ENCODE peak calls at places on chromosome 21, in eight cellular contexts. X is left ventricle myocardium inferior; L is PC-9; K is H7; P is ovary; A is CD8-positive, alpha-beta memory T cell; G is CD8-positive, alpha-beta T cell; B is H1. U is an unnamed sample.

GRCh38 chr21:28215214-28215954 is 777.3 kb downstream of the LTN1 start:
- DNase-seq in L (peak; percentile 20), G (no peak), K (no peak), P (peak; percentile 30), A (no peak), X (no peak), B (no peak), U (no peak)

GRCh38 chr21:35818597-35818996 is 241.7 kb downstream of the SETD4 start:
- DNase-seq in L (no peak), B (no peak), X (no peak), P (no peak), K (no peak), A (no peak), G (no peak), U (no peak)

GRCh38 chr21:40425981-40426380 is 421.0 kb downstream of the DSCAM start:
- DNase-seq in X (no peak), G (no peak), P (no peak), B (no peak), A (no peak), L (no peak), K (no peak), U (no peak)

GRCh38 chr21:36478207-36478701 is 1.7 kb downstream of the CLDN14 start:
- DNase-seq in A (no peak), G (no peak), K (no peak), P (no peak), L (peak; percentile 27), X (no peak), B (no peak), U (no peak)

GRCh38 chr21:33026878-33027400 is 1.2 kb downstream of the OLIG2 start:
- DNase-seq in L (no peak), X (no peak), B (peak; percentile 72), A (no peak), G (no peak), K (peak; percentile 75), P (no peak), U (no peak)

GRCh38 chr21:29351691-29352090 is 53.0 kb downstream of the BACH1 start:
- DNase-seq in K (no peak), G (no peak), X (no peak), P (no peak), L (no peak), A (no peak), B (no peak), U (no peak)

GRCh38 chr21:37230632-37231246 is 36.4 kb downstream of the VPS26C start:
- DNase-seq in G (no peak), A (no peak), P (no peak), K (no peak), B (peak; percentile 35), L (no peak), X (no peak), U (no peak)

GRCh38 chr21:31479714-31480113 is 135.7 kb upstream of the TIAM1 start:
- DNase-seq in P (no peak), G (no peak), K (no peak), B (no peak), A (no peak), L (no peak), X (no peak), U (no peak)

GRCh38 chr21:36254106-36254941 is 65.7 kb upstream of the MORC3 start:
- DNase-seq in X (no peak), P (no peak), G (no peak), L (no peak), B (no peak), K (no peak), A (no peak), U (no peak)

GRCh38 chr21:45306832-45307571 is 19.3 kb upstream of the POFUT2 start:
- DNase-seq in X (peak; percentile 86), B (no peak), A (no peak), P (peak; percentile 94), G (no peak), L (no peak), K (peak; percentile 67), U (no peak)

GRCh38 chr21:36134820-36135390 is at the start of gene CBR3:
- DNase-seq in L (peak; percentile 60), G (peak; percentile 20), A (peak; percentile 22), P (peak; percentile 62), X (peak; percentile 72), K (peak; percentile 86), B (no peak), U (no peak)

GRCh38 chr21:36097427-36098230 is 27.8 kb downstream of the CBR1 start:
- DNase-seq in L (no peak), G (no peak), K (no peak), X (no peak), A (no peak), P (no peak), B (no peak), U (no peak)

GRCh38 chr21:25689226-25689625 is 45.5 kb downstream of the ATP5PF start:
- DNase-seq in B (no peak), L (no peak), G (no peak), P (no peak), K (no peak), X (no peak), A (no peak), U (no peak)

GRCh38 chr21:24110846-24111245 is 1496.4 kb downstream of the MRPL39 start:
- DNase-seq in L (no peak), X (no peak), P (no peak), K (no peak), G (no peak), A (no peak), B (no peak), U (no peak)

GRCh38 chr21:33033961-33034413 is 8.3 kb downstream of the OLIG2 start:
- DNase-seq in P (no peak), A (no peak), G (no peak), K (peak; percentile 77), B (peak; percentile 49), L (no peak), X (no peak), U (no peak)

GRCh38 chr21:42387843-42388242 is 8.0 kb downstream of the TMPRSS3 start:
- DNase-seq in B (no peak), P (no peak), X (no peak), K (no peak), A (no peak), L (no peak), G (no peak), U (no peak)
- H3K27me3 ChIP-seq in B (no peaks in the 10 kb centered on the region), P (no peaks in the 10 kb centered on the region), X (peaks cover 14% of the 10 kb centered on the region), K (no peaks in the 10 kb centered on the region), A (no peaks in the 10 kb centered on the region), L (no peaks in the 10 kb centered on the region), G (no peaks in the 10 kb centered on the region), U (no peaks in the 10 kb centered on the region)

GRCh38 chr21:38401527-38401926 is 96.8 kb downstream of the ERG start:
- DNase-seq in B (no peak), G (no peak), P (no peak), X (no peak), A (no peak), L (no peak), K (no peak), U (no peak)
- H3K36me3 ChIP-seq in B (no peaks in the 10 kb centered on the region), G (no peaks in the 10 kb centered on the region), P (no peaks in the 10 kb centered on the region), X (peaks cover 7% of the 10 kb centered on the region), A (no peaks in the 10 kb centered on the region), L (no peaks in the 10 kb centered on the region), K (no peaks in the 10 kb centered on the region), U (no peaks in the 10 kb centered on the region)

GRCh38 chr21:34687065-34687464 is 18.3 kb downstream of the CLIC6 start:
- DNase-seq in L (no peak), G (no peak), X (no peak), A (no peak), P (no peak), K (no peak), B (no peak), U (no peak)

GRCh38 chr21:34690793-34691175 is 22.0 kb downstream of the CLIC6 start:
- DNase-seq in G (no peak), B (no peak), X (no peak), L (no peak), K (no peak), A (no peak), P (no peak), U (no peak)

GRCh38 chr21:34690041-34690792 is 21.4 kb downstream of the CLIC6 start:
- DNase-seq in A (no peak), B (no peak), P (no peak), K (no peak), G (no peak), X (no peak), L (peak; percentile 56), U (no peak)

GRCh38 chr21:34688145-34688544 is 19.4 kb downstream of the CLIC6 start:
- DNase-seq in B (no peak), X (no peak), K (no peak), L (peak; percentile 24), P (no peak), A (no peak), G (no peak), U (no peak)

DNA sequence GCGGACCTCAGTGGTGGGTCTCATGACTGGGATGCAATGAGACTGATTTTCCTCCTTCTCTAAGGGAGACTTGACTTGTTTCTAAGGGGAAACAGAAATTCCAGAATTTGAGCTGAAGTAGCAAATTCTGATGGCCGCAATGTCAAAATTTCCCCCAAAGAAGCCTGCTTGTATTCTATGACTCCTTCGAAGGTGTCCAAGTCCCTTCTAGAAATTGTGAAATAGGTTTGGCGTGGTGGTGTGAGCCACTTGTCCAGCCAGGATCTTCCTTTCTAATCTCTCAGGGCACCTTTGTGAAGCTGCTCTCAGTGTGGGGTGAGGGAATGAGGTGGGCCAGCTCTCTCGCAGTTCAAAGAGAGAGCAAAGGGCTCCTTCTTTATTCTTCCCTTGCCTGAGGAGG is 19.9 kb downstream of the CLIC6 start:
- DNase-seq in P (no peak), L (no peak), G (no peak), K (no peak), X (no peak), A (no peak), B (no peak), U (no peak)
- H3K4me3 ChIP-seq in P (no peak overlapping the region), L (no peak overlapping the region), G (no peak overlapping the region), K (no peak overlapping the region), X (no peak overlapping the region), A (no peak overlapping the region), B (no peak overlapping the region), U (no peak overlapping the region)

GRCh38 chr21:16033193-16033592 is 303.4 kb downstream of the USP25 start:
- DNase-seq in P (no peak), X (no peak), L (no peak), A (no peak), B (no peak), K (no peak), G (no peak), U (no peak)

GRCh38 chr21:16040601-16041000 is 310.8 kb downstream of the USP25 start:
- DNase-seq in X (no peak), B (no peak), K (no peak), G (no peak), P (no peak), A (no peak), L (no peak), U (no peak)

DNA sequence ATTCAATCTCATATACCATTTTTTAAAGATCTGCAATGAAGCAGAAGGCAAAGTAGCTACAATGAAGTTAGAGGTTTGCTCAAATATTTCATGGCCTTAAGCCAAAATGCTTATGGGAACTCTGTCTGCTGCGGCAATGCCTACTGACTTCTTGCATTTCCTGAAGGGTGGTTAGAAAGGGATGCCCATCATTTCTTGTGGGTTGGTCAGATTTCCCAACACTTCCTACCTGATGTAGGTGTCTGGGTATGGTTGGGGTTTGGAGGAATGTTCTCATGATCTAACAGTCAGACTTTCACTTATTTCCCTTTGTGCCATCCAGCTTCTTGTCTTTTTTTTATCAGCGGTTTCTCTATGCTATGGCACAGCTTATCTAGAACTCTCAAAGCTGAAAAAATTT is 307.6 kb downstream of the USP25 start:
- DNase-seq in A (no peak), B (no peak), P (no peak), K (no peak), L (peak; percentile 24), X (no peak), G (no peak), U (no peak)
- H3K27me3 ChIP-seq in A (no peaks in the 10 kb centered on the region), B (no peaks in the 10 kb centered on the region), P (no peaks in the 10 kb centered on the region), K (no peaks in the 10 kb centered on the region), L (no peaks in the 10 kb centered on the region), X (no peaks in the 10 kb centered on the region), G (no peaks in the 10 kb centered on the region), U (no peaks in the 10 kb centered on the region)

GRCh38 chr21:46409641-46410406 is 48.9 kb upstream of the DIP2A start:
- DNase-seq in K (no peak), G (no peak), A (no peak), X (no peak), B (no peak), L (no peak), P (no peak), U (no peak)
- H3K36me3 ChIP-seq in K (peaks cover 1% of the 10 kb centered on the region), G (no peaks in the 10 kb centered on the region), A (peaks cover 7% of the 10 kb centered on the region), X (peaks cover 52% of the 10 kb centered on the region), B (peaks cover 2% of the 10 kb centered on the region), L (no peaks in the 10 kb centered on the region), P (no peaks in the 10 kb centered on the region), U (peaks cover 28% of the 10 kb centered on the region)